ENCODE peak calls at places on chromosome 15, in seven cellular contexts. S, W, C, K, H, F and U are unnamed samples.

GRCh38 chr15:59104602-59104911 is 389 bp upstream of the CCNB2 start:
- DNase-seq in S (no peak), W (no peak), C (no peak), K (no peak), H (no peak), F (no peak), U (no peak)

GRCh38 chr15:62894322-62895085 is 148.0 kb upstream of the TPM1 start:
- DNase-seq in S (no peak), W (no peak), C (no peak), K (no peak), H (no peak), F (no peak), U (no peak)

GRCh38 chr15:69126054-69126469 is 34.4 kb upstream of the GLCE start:
- DNase-seq in S (peak), W (peak), C (no peak), K (no peak), H (no peak), F (no peak), U (no peak)

GRCh38 chr15:46921906-46922305 is 795.4 kb upstream of the SEMA6D start:
- DNase-seq in S (no peak), W (no peak), C (no peak), K (peak), H (no peak), F (no peak), U (no peak)

GRCh38 chr15:68186671-68187397 is 18.3 kb downstream of the CALML4 start:
- DNase-seq in S (no peak), W (no peak), C (no peak), K (no peak), H (no peak), F (no peak), U (no peak)

GRCh38 chr15:97745481-97746071 is 214.9 kb upstream of the ARRDC4 start:
- DNase-seq in S (peak), W (peak), C (no peak), K (peak), H (no peak), F (no peak), U (peak)

GRCh38 chr15:89105147-89105546 is 16.9 kb downstream of the ABHD2 start:
- DNase-seq in S (no peak), W (peak), C (no peak), K (no peak), H (no peak), F (no peak), U (no peak)

GRCh38 chr15:39667382-39668127 is 86.7 kb downstream of the THBS1 start:
- DNase-seq in S (no peak), W (no peak), C (no peak), K (no peak), H (no peak), F (no peak), U (peak)

GRCh38 chr15:84819291-84819768 is 2.2 kb downstream of the ALPK3 start:
- DNase-seq in S (peak), W (peak), C (no peak), K (peak), H (no peak), F (no peak), U (no peak)

GRCh38 chr15:82298520-82298919 is 35.9 kb downstream of the SAXO2 start:
- DNase-seq in S (no peak), W (no peak), C (no peak), K (no peak), H (no peak), F (no peak), U (no peak)

GRCh38 chr15:81337241-81337640 is 13.3 kb upstream of the STARD5 start:
- DNase-seq in S (no peak), W (no peak), C (no peak), K (no peak), H (no peak), F (no peak), U (no peak)

GRCh38 chr15:72472907-72473669 is 1.0 kb upstream of the ARIH1 start:
- DNase-seq in S (peak), W (no peak), C (no peak), K (no peak), H (no peak), F (peak), U (no peak)
- TF ChIP-seq JUND in S (no peak), W (no peak), C (no peak), K (no peak), H (no peak), F (no peak), U (no peak)

GRCh38 chr15:56817266-56817665 is 84.0 kb upstream of the ZNF280D start:
- DNase-seq in S (no peak), W (no peak), C (no peak), K (no peak), H (no peak), F (no peak), U (no peak)
- TF ChIP-seq JUND in S (no peak), W (no peak), C (no peak), K (no peak), H (no peak), F (no peak), U (no peak)

GRCh38 chr15:45200799-45201556 is 13.2 kb upstream of the SHF start:
- DNase-seq in S (peak), W (peak), C (peak), K (peak), H (no peak), F (peak), U (peak)

GRCh38 chr15:45200001-45200798 is 12.4 kb upstream of the SHF start:
- DNase-seq in S (peak), W (peak), C (peak), K (peak), H (peak), F (peak), U (no peak)

GRCh38 chr15:45201557-45202246 is 13.9 kb upstream of the SHF start:
- DNase-seq in S (peak), W (no peak), C (no peak), K (no peak), H (no peak), F (peak), U (no peak)

GRCh38 chr15:45203182-45203581 is 15.4 kb upstream of the SHF start:
- DNase-seq in S (no peak), W (no peak), C (no peak), K (no peak), H (no peak), F (no peak), U (no peak)

DNA sequence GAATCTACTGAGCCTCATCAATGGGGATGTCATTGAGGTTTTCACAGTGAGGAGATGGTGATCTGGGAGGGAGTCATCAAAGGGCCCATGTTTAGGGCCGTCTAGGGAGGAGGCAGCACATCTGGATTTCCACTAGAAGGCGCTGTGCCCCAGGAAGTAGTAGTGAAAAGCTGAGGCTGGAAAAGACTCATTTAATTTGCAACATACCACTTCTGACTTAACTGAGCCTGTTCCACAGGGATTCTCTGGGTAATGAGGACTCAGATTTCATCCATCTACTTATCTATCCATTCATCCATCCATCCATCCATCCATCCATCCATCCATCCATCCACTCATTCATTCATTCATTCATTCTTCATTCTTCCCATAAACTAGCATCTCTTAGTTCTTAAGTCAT is 17.4 kb upstream of the SHF start:
- DNase-seq in S (peak), W (peak), C (peak), K (peak), H (no peak), F (peak), U (no peak)
- TF ChIP-seq JUND in S (peak), W (no peak), C (no peak), K (no peak), H (no peak), F (peak), U (no peak)

DNA sequence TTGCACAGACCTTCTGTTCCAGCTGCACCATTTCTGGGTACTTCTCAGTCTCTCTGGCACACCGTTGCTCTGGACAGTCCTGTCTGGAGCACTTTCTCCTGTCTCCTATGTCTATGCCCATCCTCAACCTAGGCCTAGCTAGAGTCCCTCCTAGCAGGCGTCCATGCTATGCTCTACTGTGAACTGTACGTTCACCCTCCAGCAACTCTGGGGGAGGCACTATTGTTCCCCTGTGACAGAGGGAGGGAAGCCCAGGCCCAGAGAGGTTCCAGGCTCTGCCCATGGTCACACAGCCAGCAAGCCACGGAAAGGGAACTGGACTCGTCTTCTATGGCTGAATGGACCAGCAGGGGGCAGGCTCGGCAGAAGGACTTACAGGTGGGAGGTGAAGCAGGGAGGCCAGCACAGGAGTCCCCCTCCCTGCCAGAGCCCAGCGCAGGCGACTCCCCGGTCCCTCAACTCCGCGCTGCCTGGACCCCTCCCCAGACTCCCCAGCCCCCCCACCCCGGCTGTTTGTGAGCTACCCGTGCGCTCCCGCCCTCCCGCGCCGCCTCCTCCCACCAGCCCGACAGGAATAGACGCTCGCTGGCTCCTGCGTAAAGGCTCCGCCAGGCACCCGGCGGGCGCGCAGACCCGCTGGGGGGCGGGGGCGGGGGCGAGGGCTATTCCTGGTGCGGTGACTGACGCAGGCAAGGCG is 1.7 kb upstream of the LINGO1 start:
- DNase-seq in S (peak), W (peak), C (peak), K (peak), H (no peak), F (no peak), U (peak)
- TF ChIP-seq JUND in S (peak), W (no peak), C (no peak), K (no peak), H (no peak), F (no peak), U (no peak)